ENCODE peak calls at places on chromosomes 1 and 21, in five cellular contexts. K is right atrium auricular region, G is sigmoid colon, E is fibroblast of the aortic adventitia, N is brain microvascular endothelial cell. O is an unnamed sample.

GRCh38 chr1:15168479-15168878 is 14.9 kb downstream of the TMEM51 start:
- DNase-seq in K (no peak), G (no peak), E (peak; percentile 76), N (peak; percentile 98), O (peak; percentile 91)

GRCh38 chr1:180815188-180815587 is 97.5 kb upstream of the KIAA1614 start:
- DNase-seq in K (no peak), G (no peak), E (no peak), N (no peak), O (no peak)

GRCh38 chr1:12594966-12595838 is 22.8 kb downstream of the DHRS3 start:
- DNase-seq in K (peak; percentile 79), G (peak; percentile 86), E (peak; percentile 90), N (peak; percentile 77), O (peak; percentile 68)

GRCh38 chr1:16122916-16123315 is 33.0 kb downstream of the EPHA2 start:
- DNase-seq in K (no peak), G (peak; percentile 45), E (peak; percentile 64), N (peak; percentile 90), O (peak; percentile 76)

GRCh38 chr1:31627930-31628421 is 10.5 kb downstream of the HCRTR1 start:
- DNase-seq in K (peak; percentile 71), G (no peak), E (peak; percentile 58), N (no peak), O (peak; percentile 40)

GRCh38 chr21:45269861-45270260 is 17.8 kb downstream of the POFUT2 start:
- DNase-seq in K (no peak), G (peak; percentile 55), E (no peak), N (no peak), O (no peak)

GRCh38 chr1:169779970-169780369 is 14.7 kb downstream of the METTL18 start:
- DNase-seq in K (no peak), G (no peak), E (peak; percentile 64), N (peak; percentile 66), O (peak; percentile 79)

GRCh38 chr1:185345913-185346717 is 29.1 kb upstream of the IVNS1ABP start:
- DNase-seq in K (no peak), G (no peak), E (no peak), N (no peak), O (no peak)

GRCh38 chr1:208234721-208235120 is 9.5 kb downstream of the PLXNA2 start:
- DNase-seq in K (no peak), G (no peak), E (no peak), N (no peak), O (no peak)

GRCh38 chr1:24392982-24393645 is 20.5 kb downstream of the STPG1 start:
- DNase-seq in K (peak; percentile 21), G (no peak), E (no peak), N (no peak), O (no peak)

GRCh38 chr1:24393892-24394291 is 19.7 kb downstream of the STPG1 start:
- DNase-seq in K (peak; percentile 51), G (no peak), E (peak; percentile 68), N (no peak), O (peak; percentile 61)

GRCh38 chr1:24390924-24391782 is 22.4 kb downstream of the STPG1 start:
- DNase-seq in K (peak; percentile 94), G (peak; percentile 93), E (peak; percentile 89), N (peak; percentile 75), O (peak; percentile 86)

GRCh38 chr1:24391882-24392603 is 21.5 kb downstream of the STPG1 start:
- DNase-seq in K (peak; percentile 70), G (peak; percentile 83), E (peak; percentile 49), N (peak; percentile 36), O (peak; percentile 53)

GRCh38 chr1:24392604-24392946 is 21.0 kb downstream of the STPG1 start:
- DNase-seq in K (no peak), G (no peak), E (no peak), N (no peak), O (no peak)
- TF ChIP-seq CTCF in K (no peak), G (no peak), E (no peak), N (no peak), O (no peak)

GRCh38 chr1:245652660-245653427 is 498.1 kb downstream of the KIF26B start:
- DNase-seq in K (no peak), G (no peak), E (no peak), N (no peak), O (no peak)

GRCh38 chr1:245650441-245650840 is 495.7 kb downstream of the KIF26B start:
- DNase-seq in K (no peak), G (no peak), E (no peak), N (no peak), O (no peak)

GRCh38 chr1:245645894-245646293 is 491.1 kb downstream of the KIF26B start:
- DNase-seq in K (no peak), G (no peak), E (no peak), N (no peak), O (no peak)

GRCh38 chr1:245645406-245645805 is 490.6 kb downstream of the KIF26B start:
- DNase-seq in K (no peak), G (no peak), E (no peak), N (no peak), O (no peak)

GRCh38 chr1:245648749-245649517 is 494.1 kb downstream of the KIF26B start:
- DNase-seq in K (no peak), G (no peak), E (no peak), N (no peak), O (no peak)
- H3K4me3 ChIP-seq in K (no peak overlapping the region), G (no peak overlapping the region), E (no peak overlapping the region), N (no peak overlapping the region), O (no peak overlapping the region)

DNA sequence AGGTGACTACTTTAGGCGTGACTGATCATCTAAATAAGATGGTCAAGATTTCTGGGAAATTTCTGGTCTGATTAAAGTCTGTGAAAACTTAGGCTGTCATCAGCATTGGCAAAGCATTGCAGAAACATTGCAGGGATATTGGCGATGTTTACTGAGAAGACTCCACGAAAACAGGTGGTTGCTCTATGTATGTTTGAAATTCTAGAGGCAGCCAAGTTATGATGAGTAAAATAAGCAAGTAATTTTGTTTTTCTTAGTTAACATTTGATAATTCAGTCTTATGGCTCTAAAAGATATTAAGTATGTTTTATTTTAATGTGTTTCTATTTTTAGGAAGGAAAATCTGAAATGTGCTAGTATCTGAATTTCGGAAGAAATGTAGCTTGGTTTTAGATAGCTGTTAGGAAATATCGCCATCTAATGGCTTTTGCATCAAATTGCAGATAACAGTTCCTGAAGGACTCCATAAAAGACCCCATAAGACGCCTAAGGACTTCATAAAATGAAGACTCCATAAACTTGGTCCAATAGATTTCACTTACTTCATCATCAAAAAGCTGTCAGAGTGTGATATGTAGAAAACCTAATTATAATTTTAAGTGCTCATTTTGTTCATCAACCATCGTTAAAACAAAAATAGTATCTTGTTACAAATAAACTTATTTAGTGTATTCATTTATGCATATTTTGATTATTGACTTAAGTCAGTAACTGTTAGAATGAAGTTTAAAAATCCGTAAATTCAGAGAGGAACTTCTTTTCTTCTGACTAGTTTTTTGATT is 344.6 kb downstream of the RYR2 start:
- DNase-seq in K (no peak), G (no peak), E (peak; percentile 25), N (no peak), O (peak; percentile 46)
- TF ChIP-seq CTCF in K (peak; percentile 25), G (peak; percentile 55), E (peak; percentile 32), N (peak; percentile 43), O (peak; percentile 60)

DNA sequence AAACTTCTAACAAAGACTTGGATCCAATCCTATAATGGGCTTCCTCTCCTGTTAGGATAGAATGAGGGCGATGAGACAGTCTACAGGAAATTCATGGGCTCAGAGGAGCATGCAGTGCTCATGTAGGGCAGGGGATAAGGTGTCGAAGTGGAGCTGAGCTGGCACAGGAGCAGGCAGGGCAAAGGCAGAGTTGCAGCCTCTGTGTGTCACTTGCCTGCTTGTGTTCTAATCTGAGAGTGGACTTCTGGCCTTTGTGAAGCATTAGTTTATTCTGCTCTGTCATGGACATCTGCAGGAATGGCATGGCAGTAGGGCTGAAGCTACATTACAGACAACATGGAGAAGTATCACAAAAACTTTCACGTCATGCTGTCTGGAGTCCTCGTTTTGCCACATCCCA is 32.6 kb downstream of the LHX8 start:
- DNase-seq in K (no peak), G (no peak), E (no peak), N (no peak), O (no peak)
- H3K4me3 ChIP-seq in K (no peak overlapping the region), G (no peak overlapping the region), E (no peak overlapping the region), N (no peak overlapping the region), O (no peak overlapping the region)

GRCh38 chr1:59775480-59775879 is 39.3 kb upstream of the HOOK1 start:
- DNase-seq in K (no peak), G (no peak), E (no peak), N (no peak), O (no peak)

GRCh38 chr1:59776960-59777852 is 37.5 kb upstream of the HOOK1 start:
- DNase-seq in K (no peak), G (no peak), E (peak; percentile 31), N (no peak), O (no peak)

GRCh38 chr1:59779949-59780348 is 34.8 kb upstream of the HOOK1 start:
- DNase-seq in K (no peak), G (no peak), E (no peak), N (no peak), O (no peak)
- TF ChIP-seq CTCF in K (no peak), G (no peak), E (no peak), N (no peak), O (no peak)

GRCh38 chr1:172168597-172168872 is 251.9 kb upstream of the C1orf105 start:
- DNase-seq in K (no peak), G (no peak), E (no peak), N (no peak), O (no peak)
- H3K4me3 ChIP-seq in K (no peak overlapping the region), G (no peak overlapping the region), E (no peak overlapping the region), N (no peak overlapping the region), O (no peak overlapping the region)

DNA sequence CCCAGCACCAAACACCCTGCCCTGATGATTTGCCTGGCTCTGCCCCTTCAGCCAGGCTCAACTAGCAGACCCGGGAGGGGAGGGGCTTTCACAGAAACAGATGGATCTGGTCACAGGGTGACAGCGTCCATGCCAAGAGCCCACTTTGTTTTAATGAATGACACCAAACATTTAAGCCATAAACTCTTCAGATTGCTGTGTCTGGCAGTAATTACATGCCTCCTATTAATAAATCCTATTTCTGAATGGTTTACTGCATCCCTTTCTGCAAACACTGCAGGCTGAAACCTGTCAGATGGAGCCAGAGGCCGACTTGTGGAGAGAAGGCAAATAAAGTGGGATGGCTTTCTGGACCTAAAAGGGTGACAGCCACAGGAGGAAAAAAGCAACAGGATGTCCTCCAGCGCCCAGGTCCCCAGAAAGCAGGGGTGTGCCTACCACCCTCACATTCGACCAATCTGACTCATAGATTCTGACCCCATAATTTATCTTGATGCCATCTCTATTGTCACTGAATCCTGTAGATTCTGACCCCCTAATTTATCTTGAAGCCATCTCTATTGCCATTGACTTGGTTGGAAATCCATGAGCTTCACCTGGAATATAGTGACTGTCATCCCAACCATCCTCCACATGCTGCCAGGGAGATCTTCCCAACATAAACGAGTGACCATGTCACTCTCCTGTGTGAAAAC is 200.8 kb downstream of the PLPP3 start:
- DNase-seq in K (no peak), G (peak; percentile 62), E (no peak), N (no peak), O (no peak)
- TF ChIP-seq CTCF in K (no peak), G (peak; percentile 10), E (no peak), N (no peak), O (no peak)

DNA sequence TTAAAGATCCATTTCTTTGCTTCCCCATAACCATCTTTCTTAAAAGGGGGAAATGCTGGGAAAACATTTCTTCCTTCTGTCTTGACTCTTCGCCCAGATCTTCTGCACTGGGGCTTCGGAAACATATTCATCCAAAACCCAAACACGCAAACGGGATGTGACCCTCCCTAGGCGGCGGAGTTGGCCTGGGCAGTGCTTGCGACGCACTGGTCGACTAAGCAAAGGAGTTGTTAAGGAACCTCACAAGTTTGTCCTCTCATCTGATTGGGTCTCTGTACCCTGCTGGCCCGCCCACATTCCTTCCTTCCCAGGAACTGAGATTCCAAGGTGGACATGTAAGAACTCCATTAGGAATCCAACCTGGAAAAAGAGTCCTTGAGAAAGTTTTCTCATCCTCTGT is 2.5 kb downstream of the ADAMTS5 start:
- DNase-seq in K (peak; percentile 87), G (peak; percentile 92), E (peak; percentile 91), N (no peak), O (no peak)
- H3K4me3 ChIP-seq in K (peak overlapping the region; percentile 69), G (peak overlapping the region; percentile 56), E (peak overlapping the region; percentile 76), N (no peak overlapping the region), O (no peak overlapping the region)

O was measured in astrocyte of the spinal cord.